ENCODE peak calls at places on chromosomes 3 and 15, in nine cellular contexts. V is stimulated activated CD4-positive, alpha-beta T cell treated with anti-CD3 and anti-CD28 coated beads, TNF-alpha, amount 100 ng/mL, for 4 hours; W is osteoblast; R is mucosa of descending colon; K is T follicular helper cell; G is A172; Z is foreskin keratinocyte; P is stimulated activated naive B cell treated with anti-CD40 and anti-IgM and Interleukin-4, amounts not matched to agents 10 μg/mL and 1 μg/mL and 100 μg/mL, for 72 hours; E is WTC11. L is an unnamed sample.

GRCh38 chr15:91535856-91536500 is 317.5 kb upstream of the SLCO3A1 start:
- DNase-seq in V (no peak), W (no peak), R (no peak), K (no peak), G (no peak), Z (no peak), P (no peak), E (no peak), L (peak; percentile 30)

GRCh38 chr3:71269896-71270295 is 313.6 kb downstream of the FOXP1 start:
- DNase-seq in V (no peak), W (no peak), R (no peak), K (no peak), G (no peak), Z (no peak), P (no peak), E (no peak), L (no peak)

GRCh38 chr3:5210926-5211325 is 23.4 kb downstream of the EDEM1 start:
- DNase-seq in V (no peak), W (no peak), R (no peak), K (no peak), G (no peak), Z (no peak), P (no peak), E (no peak), L (no peak)

GRCh38 chr3:184749168-184749744 is 37.4 kb upstream of the MAGEF1 start:
- DNase-seq in V (no peak), W (no peak), R (no peak), K (no peak), G (no peak), Z (no peak), P (no peak), E (no peak), L (no peak)

GRCh38 chr3:187291512-187292132 is at the start of gene MASP1:
- DNase-seq in V (no peak), W (no peak), R (no peak), K (no peak), G (no peak), Z (no peak), P (no peak), E (peak; percentile 31), L (no peak)

GRCh38 chr3:12931273-12931905 is 90.0 kb upstream of the RPL32 start:
- DNase-seq in V (no peak), W (no peak), R (no peak), K (no peak), G (no peak), Z (no peak), P (no peak), E (no peak), L (no peak)

GRCh38 chr15:92879949-92880725 is 20.0 kb upstream of the CHD2 start:
- DNase-seq in V (no peak), W (no peak), R (no peak), K (no peak), G (no peak), Z (no peak), P (no peak), E (no peak), L (no peak)

GRCh38 chr3:36444909-36445308 is 64.6 kb downstream of the STAC start:
- DNase-seq in V (no peak), W (peak; percentile 70), R (no peak), K (no peak), G (peak; percentile 69), Z (peak; percentile 58), P (no peak), E (no peak), L (peak; percentile 69)

GRCh38 chr15:82397817-82398216 is 31.8 kb upstream of the GOLGA6L9 start:
- DNase-seq in V (no peak), W (no peak), R (no peak), K (no peak), G (no peak), Z (no peak), P (no peak), E (no peak), L (no peak)

GRCh38 chr3:52210550-52211046 is 12.6 kb downstream of the ALAS1 start:
- DNase-seq in V (no peak), W (no peak), R (no peak), K (no peak), G (no peak), Z (no peak), P (no peak), E (no peak), L (peak; percentile 93)

GRCh38 chr3:168865022-168865551 is 769.4 kb upstream of the GOLIM4 start:
- DNase-seq in V (no peak), W (no peak), R (peak; percentile 55), K (no peak), G (peak; percentile 29), Z (no peak), P (no peak), E (no peak), L (peak; percentile 46)

GRCh38 chr3:150342951-150343468 is 65.1 kb upstream of the TSC22D2 start:
- DNase-seq in V (no peak), W (no peak), R (no peak), K (no peak), G (no peak), Z (no peak), P (no peak), E (no peak), L (no peak)

GRCh38 chr3:72694398-72694797 is 153.8 kb downstream of the SHQ1 start:
- DNase-seq in V (no peak), W (no peak), R (no peak), K (no peak), G (peak; percentile 61), Z (no peak), P (no peak), E (no peak), L (no peak)

GRCh38 chr3:183439510-183439909 is 11.1 kb upstream of the MCF2L2 start:
- DNase-seq in V (no peak), W (no peak), R (no peak), K (no peak), G (no peak), Z (peak; percentile 53), P (no peak), E (no peak), L (peak; percentile 58)

GRCh38 chr15:80992436-80992835 is 2.8 kb upstream of the MESD start:
- DNase-seq in V (no peak), W (no peak), R (no peak), K (no peak), G (no peak), Z (peak; percentile 39), P (no peak), E (no peak), L (peak; percentile 85)

GRCh38 chr3:164018500-164018899 is 1059.8 kb downstream of the SI start:
- DNase-seq in V (no peak), W (no peak), R (no peak), K (no peak), G (no peak), Z (no peak), P (no peak), E (peak; percentile 18), L (no peak)

GRCh38 chr3:134330895-134331810 is 43.1 kb downstream of the AMOTL2 start:
- DNase-seq in V (no peak), W (peak; percentile 90), R (no peak), K (no peak), G (peak; percentile 80), Z (no peak), P (no peak), E (peak; percentile 35), L (peak; percentile 86)

GRCh38 chr3:17577795-17578520 is 164.5 kb downstream of the TBC1D5 start:
- DNase-seq in V (no peak), W (no peak), R (no peak), K (no peak), G (no peak), Z (peak; percentile 63), P (no peak), E (no peak), L (peak; percentile 66)

GRCh38 chr3:13548696-13549512 is at the start of gene FBLN2:
- DNase-seq in V (no peak), W (peak; percentile 94), R (peak; percentile 19), K (no peak), G (no peak), Z (no peak), P (no peak), E (peak; percentile 66), L (peak; percentile 45)

GRCh38 chr3:81198766-81199165 is 562.7 kb downstream of the GBE1 start:
- DNase-seq in V (no peak), W (no peak), R (no peak), K (no peak), G (no peak), Z (no peak), P (no peak), E (no peak), L (no peak)

GRCh38 chr3:63693351-63693750 is 40.9 kb downstream of the SNTN start:
- DNase-seq in V (no peak), W (no peak), R (no peak), K (no peak), G (no peak), Z (peak; percentile 20), P (no peak), E (no peak), L (peak; percentile 8)

GRCh38 chr15:51267714-51268105 is 70.7 kb downstream of the CYP19A1 start:
- DNase-seq in V (no peak), W (peak; percentile 66), R (peak; percentile 23), K (no peak), G (peak; percentile 6), Z (no peak), P (no peak), E (peak; percentile 29), L (no peak)

GRCh38 chr3:178352300-178353021 is 183.8 kb upstream of the KCNMB2 start:
- DNase-seq in V (no peak), W (no peak), R (no peak), K (no peak), G (peak; percentile 94), Z (no peak), P (no peak), E (no peak), L (peak; percentile 19)

GRCh38 chr15:73873456-73873855 is at the start of gene TBC1D21:
- DNase-seq in V (no peak), W (no peak), R (no peak), K (no peak), G (no peak), Z (no peak), P (no peak), E (no peak), L (no peak)

GRCh38 chr15:37057831-37058230 is 42.5 kb downstream of the MEIS2 start:
- DNase-seq in V (no peak), W (no peak), R (no peak), K (no peak), G (no peak), Z (no peak), P (no peak), E (no peak), L (no peak)

GRCh38 chr3:4826237-4827100 is 152.8 kb upstream of the BHLHE40 start:
- DNase-seq in V (no peak), W (peak; percentile 65), R (peak; percentile 78), K (no peak), G (peak; percentile 53), Z (no peak), P (peak; percentile 52), E (no peak), L (no peak)

GRCh38 chr3:42654331-42655201 is 1.1 kb downstream of the ZBTB47 start:
- DNase-seq in V (no peak), W (peak; percentile 98), R (peak; percentile 35), K (no peak), G (peak; percentile 28), Z (no peak), P (no peak), E (peak; percentile 85), L (peak; percentile 24)

GRCh38 chr15:39110336-39110735 is 470.5 kb upstream of the THBS1 start:
- DNase-seq in V (no peak), W (no peak), R (no peak), K (no peak), G (no peak), Z (no peak), P (no peak), E (no peak), L (no peak)

GRCh38 chr3:20809356-20809755 is 623.4 kb upstream of the SGO1 start:
- DNase-seq in V (no peak), W (no peak), R (no peak), K (no peak), G (no peak), Z (peak; percentile 19), P (no peak), E (no peak), L (peak; percentile 62)

GRCh38 chr3:64300790-64301423 is 75.6 kb upstream of the PRICKLE2 start:
- DNase-seq in V (no peak), W (peak; percentile 56), R (no peak), K (no peak), G (peak; percentile 27), Z (peak; percentile 53), P (no peak), E (no peak), L (peak; percentile 11)

GRCh38 chr3:62051506-62051905 is 321.8 kb downstream of the FEZF2 start:
- DNase-seq in V (no peak), W (no peak), R (peak; percentile 82), K (no peak), G (peak; percentile 15), Z (no peak), P (no peak), E (peak; percentile 39), L (peak; percentile 72)

L was measured in epithelial cell of esophagus.